ENCODE peak calls at places on chromosomes 11 and 22, in six cellular contexts. S, Q, R, H, O and I are unnamed samples.

GRCh38 chr22:30433227-30433626 is 7.7 kb downstream of the MTFP1 start:
- DNase-seq in S (no peak), Q (no peak), R (no peak), H (no peak), O (no peak), I (no peak)

GRCh38 chr11:6505577-6506240 is 8.6 kb downstream of the DNHD1 start:
- DNase-seq in S (peak; percentile 40), Q (no peak), R (peak; percentile 25), H (no peak), O (peak; percentile 33), I (peak; percentile 15)

GRCh38 chr11:32173435-32173834 is 82.6 kb downstream of the RCN1 start:
- DNase-seq in S (peak; percentile 34), Q (peak; percentile 29), R (peak; percentile 38), H (no peak), O (no peak), I (peak; percentile 20)

GRCh38 chr11:131430466-131431176 is 60.2 kb downstream of the NTM start:
- DNase-seq in S (no peak), Q (no peak), R (no peak), H (no peak), O (no peak), I (no peak)

GRCh38 chr11:134380785-134381184 is 31.3 kb downstream of the B3GAT1 start:
- DNase-seq in S (no peak), Q (no peak), R (no peak), H (no peak), O (no peak), I (no peak)

GRCh38 chr22:38954414-38955043 is 2.9 kb upstream of the APOBEC3A start:
- DNase-seq in S (no peak), Q (no peak), R (no peak), H (no peak), O (no peak), I (no peak)

GRCh38 chr11:57458410-57459111 is 1.8 kb upstream of the RTN4RL2 start:
- DNase-seq in S (no peak), Q (no peak), R (no peak), H (no peak), O (peak; percentile 71), I (no peak)

GRCh38 chr11:108818971-108819370 is 154.1 kb downstream of the DDX10 start:
- DNase-seq in S (no peak), Q (no peak), R (no peak), H (no peak), O (no peak), I (no peak)

GRCh38 chr22:22380098-22381030 is 128.2 kb downstream of the ZNF280B start:
- DNase-seq in S (no peak), Q (no peak), R (no peak), H (no peak), O (peak; percentile 88), I (no peak)

GRCh38 chr22:32957093-32957835 is 100.9 kb downstream of the SYN3 start:
- DNase-seq in S (no peak), Q (no peak), R (no peak), H (no peak), O (no peak), I (no peak)

GRCh38 chr22:35189559-35189958 is 67.7 kb upstream of the HMGXB4 start:
- DNase-seq in S (no peak), Q (no peak), R (no peak), H (no peak), O (no peak), I (no peak)

GRCh38 chr11:89667001-89667400 is 43.1 kb upstream of the TRIM77 start:
- DNase-seq in S (no peak), Q (no peak), R (no peak), H (no peak), O (no peak), I (no peak)

GRCh38 chr11:4194889-4195288 is 100.3 kb downstream of the RRM1 start:
- DNase-seq in S (no peak), Q (no peak), R (no peak), H (no peak), O (no peak), I (no peak)

GRCh38 chr22:41290262-41291221 is 4.6 kb upstream of the RANGAP1 start:
- DNase-seq in S (no peak), Q (no peak), R (peak; percentile 64), H (no peak), O (no peak), I (no peak)

GRCh38 chr11:74257934-74258553 is 53.4 kb downstream of the P4HA3 start:
- DNase-seq in S (no peak), Q (no peak), R (no peak), H (no peak), O (no peak), I (no peak)

GRCh38 chr11:121112498-121113455 is 11.7 kb downstream of the TECTA start:
- DNase-seq in S (peak; percentile 35), Q (peak; percentile 57), R (peak; percentile 52), H (no peak), O (peak; percentile 22), I (peak; percentile 58)

GRCh38 chr22:23286296-23286695 is 106.0 kb downstream of the BCR start:
- DNase-seq in S (no peak), Q (no peak), R (no peak), H (no peak), O (peak; percentile 73), I (no peak)

GRCh38 chr11:100776212-100776896 is 89.3 kb downstream of the ARHGAP42 start:
- DNase-seq in S (peak; percentile 82), Q (no peak), R (peak; percentile 74), H (no peak), O (no peak), I (no peak)

GRCh38 chr11:100777736-100778135 is 90.6 kb downstream of the ARHGAP42 start:
- DNase-seq in S (no peak), Q (no peak), R (no peak), H (no peak), O (no peak), I (no peak)

GRCh38 chr11:100777118-100777517 is 90.0 kb downstream of the ARHGAP42 start:
- DNase-seq in S (peak; percentile 93), Q (no peak), R (peak; percentile 65), H (no peak), O (no peak), I (no peak)

GRCh38 chr11:100774132-100774531 is 87.0 kb downstream of the ARHGAP42 start:
- DNase-seq in S (no peak), Q (no peak), R (no peak), H (no peak), O (no peak), I (no peak)

GRCh38 chr11:100774859-100775258 is 87.8 kb downstream of the ARHGAP42 start:
- DNase-seq in S (no peak), Q (no peak), R (peak; percentile 43), H (no peak), O (no peak), I (no peak)
- TF ChIP-seq ZNF274 in S (no peak), Q (no peak), R (no peak), H (no peak), O (no peak), I (no peak)

GRCh38 chr22:42893366-42894150 is 36.5 kb upstream of the ARFGAP3 start:
- DNase-seq in S (no peak), Q (no peak), R (no peak), H (no peak), O (no peak), I (no peak)

GRCh38 chr22:42895087-42895486 is 38.0 kb upstream of the ARFGAP3 start:
- DNase-seq in S (no peak), Q (no peak), R (no peak), H (peak; percentile 76), O (no peak), I (no peak)

GRCh38 chr22:42892571-42893316 is 35.7 kb upstream of the ARFGAP3 start:
- DNase-seq in S (no peak), Q (no peak), R (no peak), H (no peak), O (no peak), I (no peak)

GRCh38 chr22:42897960-42898359 is 40.9 kb upstream of the ARFGAP3 start:
- DNase-seq in S (no peak), Q (no peak), R (no peak), H (no peak), O (no peak), I (no peak)

DNA sequence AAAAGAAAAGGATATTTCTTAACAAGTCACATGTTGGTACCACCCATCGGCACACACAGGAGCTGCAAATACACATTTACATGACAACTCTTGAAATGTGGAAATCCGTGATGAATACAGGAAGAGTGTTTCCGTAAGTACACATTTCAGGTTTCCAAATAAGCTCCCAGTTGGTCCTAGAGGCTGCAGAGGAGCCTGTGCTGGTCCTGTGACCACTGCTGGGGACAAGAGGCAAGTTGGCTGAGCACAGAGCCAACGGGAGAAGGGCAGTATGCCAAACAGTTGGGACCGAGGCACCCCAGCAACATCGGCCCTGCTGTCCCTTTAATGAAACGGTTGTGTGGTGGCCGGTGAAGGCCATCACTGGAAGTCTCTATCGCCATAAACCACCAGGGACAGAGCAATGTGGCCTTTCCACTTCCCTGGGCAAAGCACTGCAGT is 38.5 kb upstream of the ARFGAP3 start:
- DNase-seq in S (no peak), Q (no peak), R (no peak), H (no peak), O (no peak), I (no peak)
- TF ChIP-seq ZNF274 in S (no peak), Q (no peak), R (no peak), H (no peak), O (no peak), I (no peak)

GRCh38 chr22:36334081-36334831 is 53.5 kb downstream of the MYH9 start:
- DNase-seq in S (no peak), Q (no peak), R (no peak), H (no peak), O (peak; percentile 70), I (no peak)

GRCh38 chr22:36335621-36336020 is 52.1 kb downstream of the MYH9 start:
- DNase-seq in S (no peak), Q (no peak), R (no peak), H (no peak), O (no peak), I (no peak)

GRCh38 chr22:36333632-36334031 is 54.1 kb downstream of the MYH9 start:
- DNase-seq in S (no peak), Q (no peak), R (no peak), H (no peak), O (no peak), I (no peak)

GRCh38 chr22:36336246-36337182 is 51.3 kb downstream of the MYH9 start:
- DNase-seq in S (no peak), Q (no peak), R (no peak), H (no peak), O (no peak), I (no peak)

DNA sequence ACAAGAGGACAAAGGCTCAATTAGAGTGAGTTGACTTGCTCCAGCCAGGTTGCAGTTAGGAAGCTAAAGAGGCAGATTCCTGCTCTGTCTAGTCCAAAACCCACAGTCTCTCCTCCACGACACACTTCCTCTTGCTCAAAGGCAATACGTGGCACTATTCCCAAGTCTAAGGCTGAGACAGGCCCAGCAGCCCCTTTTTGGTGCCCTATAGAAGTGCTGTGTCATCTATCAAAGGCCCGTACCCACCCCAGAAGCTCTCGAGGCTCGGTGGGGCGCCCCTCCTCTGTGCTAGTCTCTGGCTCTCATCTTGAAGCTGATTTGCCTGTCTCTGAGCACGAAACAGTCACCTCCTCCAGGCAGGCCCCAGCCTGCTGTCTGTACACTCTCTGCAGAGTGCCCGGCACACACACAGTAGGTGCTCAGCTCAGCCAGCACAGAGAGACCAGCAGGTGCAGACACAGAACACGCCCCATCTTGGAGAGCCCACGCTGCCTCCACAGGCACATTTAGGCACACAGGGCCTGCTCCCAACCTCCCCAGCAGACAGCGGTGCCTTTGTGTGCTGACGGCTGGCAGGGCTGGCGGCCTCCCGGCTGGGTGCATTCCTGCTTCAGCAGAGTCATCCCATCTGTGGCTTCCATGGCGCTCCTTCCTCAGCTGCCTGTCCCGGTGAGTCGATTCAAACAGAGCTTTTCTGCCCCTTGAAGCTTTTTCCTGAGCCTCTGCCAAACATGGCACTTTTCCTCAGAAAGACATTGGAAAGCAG is 52.7 kb downstream of the MYH9 start:
- DNase-seq in S (no peak), Q (no peak), R (no peak), H (no peak), O (peak; percentile 48), I (no peak)
- TF ChIP-seq ZNF274 in S (no peak), Q (no peak), R (no peak), H (no peak), O (no peak), I (no peak)

GRCh38 chr11:66967670-66968425 is 7.3 kb upstream of the C11orf86 start:
- DNase-seq in S (no peak), Q (no peak), R (no peak), H (no peak), O (peak; percentile 8), I (no peak)
- TF ChIP-seq ZNF274 in S (no peak), Q (no peak), R (no peak), H (no peak), O (no peak), I (no peak)